ENCODE peak calls at places on chromosomes 11 and 22, in nine cellular contexts. I is cardiac muscle cell, A is A549, V is fibroblast of villous mesenchyme, D is heart right ventricle, L is dorsolateral prefrontal cortex, K is left ventricle myocardium inferior, P is bronchial epithelial cell, T is spleen. C is an unnamed sample.

GRCh38 chr11:119727523-119728081 is 1.4 kb downstream of the NECTIN1 start:
- DNase-seq in A (no peak), P (no peak), T (peak), L (peak), V (no peak), I (peak), K (peak), D (peak), C (no peak)

GRCh38 chr11:113283881-113284280 is 30.5 kb upstream of the TTC12 start:
- DNase-seq in V (no peak), I (no peak), D (no peak), A (no peak), P (no peak), L (no peak), K (no peak), T (no peak), C (no peak)

GRCh38 chr11:61082931-61083531 is 19.3 kb upstream of the CD5 start:
- DNase-seq in K (no peak), T (no peak), V (no peak), D (no peak), I (no peak), L (no peak), P (no peak), A (no peak), C (no peak)

GRCh38 chr11:95451682-95452081 is 220.7 kb upstream of the SESN3 start:
- DNase-seq in I (no peak), V (peak), L (no peak), A (no peak), T (no peak), K (no peak), P (peak), D (no peak), C (peak)

GRCh38 chr11:71083105-71083504 is 169.3 kb downstream of the SHANK2 start:
- DNase-seq in A (no peak), T (no peak), P (no peak), I (no peak), L (no peak), K (no peak), V (no peak), D (no peak), C (no peak)

GRCh38 chr11:33557201-33557600 is 143.4 kb downstream of the C11orf91 start:
- DNase-seq in T (no peak), A (no peak), K (no peak), I (no peak), L (no peak), D (no peak), V (no peak), P (peak), C (peak)

GRCh38 chr11:92224394-92225205 is at the start of gene FAT3:
- DNase-seq in P (no peak), L (peak), K (no peak), D (peak), I (peak), V (peak), A (peak), T (no peak), C (peak)

GRCh38 chr11:116189378-116190170 is 583.2 kb downstream of the BUD13 start:
- DNase-seq in P (no peak), K (no peak), L (no peak), T (no peak), I (peak), A (no peak), V (no peak), D (no peak), C (no peak)

GRCh38 chr11:76513654-76514034 is 68.8 kb downstream of the EMSY start:
- DNase-seq in K (no peak), V (no peak), D (no peak), L (no peak), P (no peak), A (no peak), I (no peak), T (no peak), C (no peak)

GRCh38 chr11:124670732-124671131 is 2.8 kb downstream of the SIAE start:
- DNase-seq in L (no peak), I (no peak), T (no peak), D (no peak), P (no peak), K (no peak), A (no peak), V (peak), C (peak)

GRCh38 chr11:2577071-2578005 is 122.5 kb downstream of the KCNQ1OT1 start:
- DNase-seq in V (no peak), D (peak), A (no peak), P (no peak), T (peak), K (peak), L (no peak), I (peak), C (no peak)

GRCh38 chr22:39596601-39597000 is 26.0 kb downstream of the CACNA1I start:
- DNase-seq in T (no peak), L (no peak), V (no peak), D (no peak), K (no peak), A (no peak), I (no peak), P (no peak), C (no peak)

GRCh38 chr11:65043881-65044501 is 3.0 kb downstream of the SAC3D1 start:
- DNase-seq in K (peak), A (no peak), T (peak), V (no peak), I (no peak), P (peak), L (peak), D (peak), C (peak)

GRCh38 chr11:95698939-95699562 is 90.5 kb downstream of the FAM76B start:
- DNase-seq in A (no peak), T (no peak), V (peak), D (no peak), K (no peak), I (no peak), P (peak), L (no peak), C (no peak)

GRCh38 chr11:62539238-62539925 is 7.2 kb downstream of the AHNAK start:
- DNase-seq in K (peak), I (no peak), V (peak), A (peak), D (peak), P (peak), T (no peak), L (no peak), C (peak)

GRCh38 chr11:2108675-2109481 is 30.3 kb downstream of the IGF2 start:
- DNase-seq in V (no peak), K (no peak), T (peak), I (no peak), L (no peak), A (no peak), D (no peak), P (no peak), C (no peak)

GRCh38 chr11:102007567-102008437 is 39.4 kb upstream of the CFAP300 start:
- DNase-seq in P (peak), L (no peak), A (peak), T (no peak), D (no peak), K (no peak), I (peak), V (peak), C (peak)

GRCh38 chr22:32106930-32107329 is 52.2 kb downstream of the C22orf42 start:
- DNase-seq in P (peak), K (no peak), I (peak), D (no peak), L (no peak), V (peak), T (no peak), A (no peak), C (peak)

GRCh38 chr11:83979593-83979992 is 693.4 kb upstream of the CCDC90B start:
- DNase-seq in I (peak), K (no peak), L (no peak), P (no peak), A (no peak), T (no peak), D (no peak), V (no peak), C (no peak)

GRCh38 chr11:131079036-131079435 is 162.8 kb upstream of the SNX19 start:
- DNase-seq in D (no peak), P (peak), T (no peak), V (no peak), I (no peak), L (no peak), A (no peak), K (no peak), C (no peak)

GRCh38 chr11:111631666-111632039 is 29.4 kb downstream of the SIK2 start:
- DNase-seq in D (no peak), T (no peak), L (no peak), K (no peak), V (peak), A (no peak), P (no peak), I (no peak), C (peak)

GRCh38 chr11:69892237-69892985 is 73.2 kb upstream of the FGF3 start:
- DNase-seq in A (peak), K (no peak), L (no peak), P (no peak), T (peak), I (peak), V (no peak), D (no peak), C (no peak)
- TF ChIP-seq CTCF in A (no peak), K (no peak), L (no peak), P (peak), T (no peak), I (peak), V (peak), D (no peak), C (no peak)

DNA sequence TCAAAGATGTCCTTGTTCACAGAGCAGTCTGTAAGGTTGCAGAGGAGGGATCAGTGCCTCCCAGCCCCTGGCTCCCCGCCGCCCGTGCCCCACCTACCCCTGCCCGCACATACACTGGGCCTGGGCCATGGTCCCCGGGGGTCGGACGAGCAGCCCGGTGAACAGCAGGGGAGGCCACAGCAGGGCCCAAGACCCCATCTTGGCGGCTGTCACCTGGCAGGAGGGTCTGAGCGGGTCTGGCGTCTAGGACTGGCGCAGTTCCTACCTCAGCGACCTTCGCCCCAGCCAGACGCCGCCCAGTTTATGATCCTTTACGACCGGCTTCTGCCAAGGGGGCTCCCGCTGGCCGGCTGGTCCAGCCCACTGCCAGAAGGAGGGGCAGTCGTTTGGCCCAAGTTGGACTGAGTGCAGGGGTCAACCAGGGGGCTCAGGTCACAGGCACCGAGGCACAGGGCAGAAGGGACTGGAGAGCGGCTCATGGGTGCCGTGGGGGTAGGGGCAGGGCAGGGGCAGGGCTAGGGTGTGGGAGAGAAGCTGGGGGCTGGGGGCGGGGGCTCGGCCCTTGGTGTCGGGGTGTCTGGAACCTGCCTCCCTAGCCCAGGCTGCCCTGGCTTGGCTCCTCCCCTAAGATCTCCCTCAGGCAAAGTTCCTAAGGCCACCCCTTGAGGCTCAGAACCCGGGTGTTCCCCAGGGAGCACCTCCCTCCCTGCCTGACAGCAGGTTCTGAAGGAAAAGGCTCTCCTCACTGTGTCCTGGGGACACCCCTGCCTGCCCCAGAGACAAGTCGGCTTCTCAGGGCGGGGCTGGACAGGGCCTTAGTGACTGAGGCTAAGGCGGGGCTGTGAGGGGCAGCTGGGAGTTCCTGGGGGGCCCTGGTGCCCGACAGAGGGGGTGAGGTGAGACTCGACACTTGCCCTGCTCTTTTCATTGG is at the start of gene CDHR5:
- DNase-seq in L (no peak), T (peak), D (no peak), V (no peak), I (no peak), A (no peak), P (no peak), K (no peak), C (no peak)
- H3K4me3 ChIP-seq in L (no peak), T (no peak), D (no peak), V (no peak), I (no peak), A (no peak), P (no peak), K (no peak), C (no peak)

DNA sequence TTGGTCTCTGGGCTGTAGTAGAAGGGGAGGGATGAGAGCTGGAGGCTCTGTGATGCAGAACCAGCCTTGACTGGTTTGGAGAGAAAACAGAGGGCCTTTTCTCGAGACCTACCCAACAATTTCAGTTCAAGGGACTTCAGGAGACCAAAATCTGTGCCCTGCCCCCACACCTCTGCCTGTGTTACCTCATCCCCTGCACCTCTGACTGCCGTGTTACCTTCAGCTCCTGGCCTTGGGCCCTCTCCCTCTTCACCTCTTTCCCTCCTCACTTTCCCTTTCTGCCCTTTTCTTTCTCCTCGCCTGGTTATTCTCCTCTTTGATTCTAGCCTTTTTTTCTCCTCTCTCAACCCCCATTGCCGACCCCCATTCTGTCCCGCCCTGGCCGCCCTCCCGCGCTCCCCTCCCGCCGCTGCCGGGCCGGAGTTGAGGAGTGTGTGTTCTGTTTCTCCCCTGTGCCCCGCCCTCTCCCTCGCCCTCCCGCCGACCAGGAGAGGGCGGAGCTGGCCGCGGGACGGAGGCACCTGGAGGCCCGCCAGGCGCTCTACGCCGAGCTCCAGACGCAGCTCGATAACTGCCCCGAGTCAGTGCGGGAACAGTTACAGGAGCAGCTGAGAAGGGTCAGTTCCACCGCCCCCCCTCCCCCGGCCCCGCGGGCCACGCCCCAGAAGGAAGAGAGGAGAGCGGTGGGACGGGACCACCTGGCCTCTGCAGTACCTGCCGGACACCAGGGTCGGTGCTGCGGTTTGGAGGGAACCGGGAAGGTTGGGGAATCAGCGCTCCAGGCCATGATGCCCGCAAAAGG is 27.2 kb downstream of the PHLDB1 start:
- DNase-seq in K (peak), D (peak), T (no peak), A (no peak), L (peak), V (peak), I (peak), P (peak), C (peak)
- TF ChIP-seq CTCF in K (peak), D (peak), T (peak), A (no peak), L (no peak), V (no peak), I (peak), P (peak), C (no peak)

GRCh38 chr11:64000026-64000739 is 13.9 kb downstream of the OTUB1 start:
- DNase-seq in A (no peak), I (peak), K (peak), T (peak), P (peak), D (peak), L (peak), V (peak), C (peak)

GRCh38 chr11:63997801-63998332 is 11.6 kb downstream of the OTUB1 start:
- DNase-seq in V (no peak), K (no peak), D (no peak), I (no peak), A (no peak), L (no peak), T (no peak), P (no peak), C (no peak)

GRCh38 chr11:63998558-63999348 is 12.5 kb downstream of the OTUB1 start:
- DNase-seq in T (peak), K (peak), D (no peak), I (no peak), P (peak), V (no peak), L (no peak), A (peak), C (no peak)

GRCh38 chr11:64000740-64001514 is 14.7 kb downstream of the OTUB1 start:
- DNase-seq in A (no peak), L (no peak), P (no peak), I (no peak), T (no peak), V (no peak), D (no peak), K (no peak), C (no peak)

DNA sequence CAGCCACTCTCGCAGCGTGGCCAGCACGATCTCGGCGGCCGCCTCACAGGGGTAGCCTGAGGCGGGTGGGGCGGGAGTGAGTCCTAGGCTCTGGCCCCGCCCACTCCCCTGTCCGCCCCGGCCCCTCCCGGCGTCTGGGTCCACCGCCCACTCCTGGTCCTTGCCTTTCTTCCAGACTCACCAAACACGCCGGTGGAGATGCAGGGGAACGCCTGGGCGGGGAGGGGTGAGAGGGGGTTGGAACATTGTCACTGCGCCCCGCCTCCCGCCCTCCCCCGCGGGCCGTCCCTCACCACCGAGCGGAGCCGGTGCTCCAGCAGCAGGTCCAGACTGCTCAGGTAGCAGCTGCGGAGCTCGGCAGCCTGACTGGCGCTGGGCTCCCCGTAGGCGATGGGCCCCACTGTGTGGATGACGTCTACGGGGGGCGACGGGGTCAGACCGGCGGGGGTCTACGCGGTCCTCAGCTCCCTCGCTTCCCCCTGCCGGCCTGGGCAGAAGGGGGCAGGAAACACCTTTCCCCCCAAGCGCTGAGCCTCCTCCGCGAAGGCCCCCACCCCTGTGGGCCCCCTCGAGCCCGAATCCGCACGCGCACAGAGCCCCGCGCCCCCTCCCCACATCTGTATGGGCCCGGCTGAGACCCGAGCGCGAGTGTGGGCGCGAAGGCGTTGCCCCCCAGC is 13.2 kb downstream of the OTUB1 start:
- DNase-seq in V (no peak), I (peak), T (peak), A (peak), K (peak), L (peak), P (peak), D (peak), C (peak)
- H3K4me3 ChIP-seq in V (no peak), I (peak), T (peak), A (no peak), K (peak), L (peak), P (peak), D (no peak), C (no peak)

DNA sequence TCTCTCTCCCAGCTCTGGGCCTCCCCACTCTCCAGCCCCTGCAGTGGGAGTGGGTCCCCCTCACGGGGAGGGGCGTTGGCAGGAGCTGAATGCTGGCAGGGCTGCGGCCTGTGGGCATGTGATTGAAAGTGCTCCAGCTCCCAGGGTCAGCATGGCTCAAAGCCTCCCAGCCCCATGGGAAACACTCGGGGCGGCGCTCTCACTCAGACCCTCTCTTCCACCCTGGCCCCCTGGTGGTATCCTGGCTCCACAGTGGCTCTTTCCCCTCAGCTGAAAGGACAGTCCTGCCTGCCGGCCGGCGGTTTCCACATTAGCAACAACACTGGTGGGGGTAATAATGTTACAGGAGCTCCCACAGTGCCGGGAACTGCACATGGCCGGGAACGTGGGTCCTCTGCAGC is 35.5 kb downstream of the POLR3H start:
- DNase-seq in T (no peak), P (no peak), D (peak), I (no peak), A (no peak), L (no peak), K (peak), V (no peak), C (no peak)
- TF ChIP-seq CTCF in T (no peak), P (no peak), D (peak), I (no peak), A (no peak), L (peak), K (peak), V (no peak), C (no peak)

GRCh38 chr11:19218801-19219460 is 17.1 kb upstream of the CSRP3 start:
- DNase-seq in T (no peak), P (peak), A (no peak), D (peak), I (no peak), K (peak), L (no peak), V (peak), C (peak)

GRCh38 chr11:19220903-19221682 is 19.3 kb upstream of the CSRP3 start:
- DNase-seq in I (no peak), T (no peak), K (no peak), P (peak), A (no peak), L (no peak), V (no peak), D (no peak), C (peak)

GRCh38 chr11:19216709-19217374 is 15.1 kb upstream of the CSRP3 start:
- DNase-seq in D (no peak), I (no peak), L (no peak), V (no peak), T (no peak), P (peak), K (no peak), A (no peak), C (no peak)

GRCh38 chr11:19216021-19216420 is 14.2 kb upstream of the CSRP3 start:
- DNase-seq in D (no peak), P (no peak), I (no peak), K (no peak), T (no peak), V (no peak), L (no peak), A (no peak), C (no peak)

DNA sequence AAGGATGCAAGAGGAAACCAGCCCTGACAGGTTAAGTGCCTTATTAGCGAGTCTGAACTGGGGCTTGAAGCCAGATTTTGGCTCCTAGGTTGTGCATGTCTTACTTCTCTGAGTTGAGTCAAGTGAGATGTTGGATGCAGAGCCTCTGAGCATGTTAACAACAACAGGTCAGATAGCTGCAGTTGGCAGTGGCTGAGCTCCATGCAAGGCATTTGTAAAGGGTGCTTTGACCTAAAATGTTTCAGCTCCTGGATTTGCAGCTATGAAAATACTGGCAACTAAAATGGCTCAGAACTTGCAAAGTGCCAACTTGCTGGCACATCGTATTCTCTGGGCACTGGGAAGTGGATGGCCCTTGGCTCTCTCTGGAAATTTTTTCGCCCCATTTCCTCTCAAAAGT is 16.4 kb upstream of the CSRP3 start:
- DNase-seq in D (no peak), K (no peak), I (no peak), V (no peak), L (no peak), P (peak), A (no peak), T (no peak), C (no peak)
- H3K4me3 ChIP-seq in D (no peak), K (no peak), I (no peak), V (no peak), L (no peak), P (no peak), A (no peak), T (no peak), C (no peak)

C was measured in fibroblast of pulmonary artery.